ENCODE peak calls at places on chromosomes 1 and 21, in six cellular contexts. L is fibroblast of pulmonary artery, P is AG10803, K is WERI-Rb-1, V is cardiac fibroblast, N is BE2C. Y is an unnamed sample.
A peak's percentile ranks its signal among the peaks of the same experiment; 100 is the strongest.

GRCh38 chr21:36820176-36821031 is 121.5 kb downstream of the SIM2 start:
- DNase-seq in K (no peak), V (peak; percentile 29), N (peak; percentile 29), P (no peak), L (peak; percentile 15), Y (no peak)

GRCh38 chr1:9448132-9449105 is 90.8 kb upstream of the SLC25A33 start:
- DNase-seq in P (no peak), N (no peak), V (no peak), K (no peak), L (no peak), Y (peak; percentile 46)

GRCh38 chr1:1063261-1063944 is 10.7 kb downstream of the RNF223 start:
- DNase-seq in N (no peak), L (no peak), V (no peak), P (no peak), K (no peak), Y (no peak)

GRCh38 chr21:15820327-15820726 is 90.5 kb downstream of the USP25 start:
- DNase-seq in V (no peak), K (no peak), P (no peak), N (no peak), L (no peak), Y (no peak)

GRCh38 chr1:45206808-45207624 is 611 bp upstream of the ZSWIM5 start:
- DNase-seq in K (no peak), N (no peak), P (no peak), L (no peak), V (no peak), Y (no peak)

GRCh38 chr1:31705080-31705866 is 1.5 kb upstream of the COL16A1 start:
- DNase-seq in N (no peak), V (peak; percentile 62), K (no peak), L (peak; percentile 54), P (peak; percentile 64), Y (peak; percentile 88)

GRCh38 chr21:44534688-44535087 is 5.3 kb downstream of the KRTAP10-1 start:
- DNase-seq in V (no peak), N (no peak), L (no peak), P (no peak), K (no peak), Y (no peak)

GRCh38 chr1:1901641-1902294 is 10.9 kb upstream of the GNB1 start:
- DNase-seq in L (no peak), P (no peak), V (no peak), K (peak; percentile 7), N (no peak), Y (no peak)

GRCh38 chr1:67679691-67680090 is 5.3 kb upstream of the GADD45A start:
- DNase-seq in L (no peak), N (no peak), K (no peak), P (peak; percentile 22), V (no peak), Y (no peak)

GRCh38 chr1:209989525-209989924 is 51.5 kb downstream of the SYT14 start:
- DNase-seq in L (peak; percentile 54), V (peak; percentile 44), P (peak; percentile 19), K (no peak), N (no peak), Y (peak; percentile 29)

GRCh38 chr1:209988706-209989105 is 50.7 kb downstream of the SYT14 start:
- DNase-seq in N (no peak), L (peak; percentile 13), V (no peak), K (no peak), P (no peak), Y (no peak)

GRCh38 chr1:209983953-209984352 is 45.9 kb downstream of the SYT14 start:
- DNase-seq in K (no peak), P (no peak), N (no peak), L (no peak), V (no peak), Y (no peak)

GRCh38 chr1:209985002-209985401 is 47.0 kb downstream of the SYT14 start:
- DNase-seq in N (no peak), L (no peak), P (no peak), V (no peak), K (no peak), Y (no peak)
- H3K4me3 ChIP-seq in N (no peak overlapping the region), L (no peak overlapping the region), P (no peak overlapping the region), V (no peak overlapping the region), K (no peak overlapping the region), Y (no peak overlapping the region)

GRCh38 chr1:16012590-16013219 is 5.1 kb downstream of the HSPB7 start:
- DNase-seq in L (peak; percentile 70), P (peak; percentile 87), K (no peak), N (peak; percentile 63), V (peak; percentile 83), Y (peak; percentile 66)
- TF ChIP-seq CTCF in L (no peak), P (peak; percentile 20), K (no peak), N (no peak), V (no peak), Y (no peak)

GRCh38 chr1:114756949-114757454 is 782 bp downstream of the CSDE1 start:
- DNase-seq in P (peak; percentile 60), L (peak; percentile 64), K (peak; percentile 10), N (peak; percentile 32), V (peak; percentile 58), Y (peak; percentile 76)

GRCh38 chr1:114756009-114756892 is 1.5 kb downstream of the CSDE1 start:
- DNase-seq in N (no peak), P (no peak), K (no peak), L (no peak), V (no peak), Y (peak; percentile 41)

GRCh38 chr1:114753143-114753542 is 4.6 kb downstream of the CSDE1 start:
- DNase-seq in V (no peak), P (no peak), K (no peak), N (no peak), L (no peak), Y (no peak)

GRCh38 chr1:114757455-114758250 is at the start of gene CSDE1:
- DNase-seq in K (peak; percentile 97), N (peak; percentile 97), V (peak; percentile 99), P (peak; percentile 99), L (peak; percentile 99), Y (peak; percentile 99)

GRCh38 chr1:114755006-114755936 is 2.5 kb downstream of the CSDE1 start:
- DNase-seq in V (no peak), K (no peak), P (peak; percentile 31), N (no peak), L (no peak), Y (peak; percentile 32)
- H3K4me3 ChIP-seq in V (no peak overlapping the region), K (no peak overlapping the region), P (peak overlapping the region; percentile 100), N (peak overlapping the region; percentile 98), L (peak overlapping the region; percentile 99), Y (peak overlapping the region; percentile 81)

DNA sequence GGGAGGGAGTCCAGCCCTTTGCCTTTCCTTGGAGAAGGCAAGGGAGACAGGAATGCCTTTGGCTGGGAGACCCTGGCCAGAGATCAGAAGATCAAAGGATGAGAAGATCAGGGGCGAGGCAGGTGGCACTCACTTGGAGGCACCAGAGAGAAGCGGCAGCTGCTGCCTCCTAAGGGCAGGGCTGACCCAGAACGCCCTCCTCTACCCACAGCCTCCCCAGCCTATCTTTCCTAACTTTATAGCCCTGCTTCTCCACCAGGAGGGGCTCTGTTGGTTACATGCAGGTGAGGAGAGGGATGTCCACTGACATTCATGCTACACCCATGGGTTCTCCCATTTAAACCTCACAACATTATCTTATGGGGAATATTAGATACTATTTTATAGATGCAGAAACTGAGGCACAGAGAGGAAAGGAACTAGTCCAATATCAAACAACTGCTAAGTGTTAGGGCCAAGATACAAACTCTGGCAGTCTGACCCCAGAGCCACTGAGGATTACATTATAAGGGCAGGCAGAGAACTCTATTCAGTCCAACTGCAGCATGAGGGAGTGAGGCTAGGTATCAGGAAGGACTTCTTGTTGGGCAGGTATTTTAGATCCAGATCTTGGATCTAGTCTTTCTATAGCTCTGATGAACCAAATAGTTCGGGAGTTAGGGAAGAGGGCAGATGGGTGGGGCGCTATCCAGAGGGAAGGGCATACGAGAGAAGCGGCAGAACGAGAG is 19.9 kb downstream of the LGR6 start:
- DNase-seq in N (no peak), P (no peak), V (no peak), L (no peak), K (peak; percentile 95), Y (no peak)
- TF ChIP-seq CTCF in N (peak; percentile 58), P (no peak), V (no peak), L (peak; percentile 24), K (peak; percentile 92), Y (peak; percentile 25)